ENCODE peak calls at places on chromosome 9, in eight cellular contexts. R is ovary, K is thyroid gland, Z is upper lobe of left lung, E is transverse colon, I is breast epithelium, O is A549, B is uterus. H is an unnamed sample.

GRCh38 chr9:30774326-30774725 is 1610.1 kb upstream of the ACO1 start:
- DNase-seq in R (no peak), K (no peak), Z (no peak), E (no peak), I (no peak), O (no peak), B (no peak), H (no peak)

GRCh38 chr9:134537891-134538520 is 103.6 kb upstream of the COL5A1 start:
- DNase-seq in R (no peak), K (no peak), Z (no peak), E (no peak), I (no peak), O (no peak), B (no peak), H (peak)

GRCh38 chr9:99040911-99041582 is 63.9 kb upstream of the TGFBR1 start:
- DNase-seq in R (no peak), K (no peak), Z (peak), E (no peak), I (no peak), O (no peak), B (no peak), H (no peak)

GRCh38 chr9:92983984-92984589 is 36.8 kb downstream of the FGD3 start:
- DNase-seq in R (no peak), K (no peak), Z (no peak), E (no peak), I (no peak), O (no peak), B (no peak), H (no peak)

GRCh38 chr9:134189167-134189474 is 24.8 kb upstream of the RNU6ATAC start:
- DNase-seq in R (no peak), K (peak), Z (no peak), E (no peak), I (no peak), O (no peak), B (peak), H (peak)

GRCh38 chr9:36074870-36075532 is 38.3 kb downstream of the RECK start:
- DNase-seq in R (peak), K (peak), Z (peak), E (peak), I (peak), O (no peak), B (peak), H (peak)

GRCh38 chr9:81671880-81672280 is 17.5 kb downstream of the TLE1 start:
- DNase-seq in R (peak), K (peak), Z (peak), E (peak), I (no peak), O (no peak), B (peak), H (peak)

GRCh38 chr9:81559741-81560140 is 129.6 kb downstream of the TLE1 start:
- DNase-seq in R (no peak), K (no peak), Z (no peak), E (no peak), I (no peak), O (peak), B (no peak), H (no peak)

GRCh38 chr9:115133649-115134048 is 15.7 kb upstream of the TNC start:
- DNase-seq in R (no peak), K (no peak), Z (no peak), E (no peak), I (no peak), O (no peak), B (no peak), H (no peak)

GRCh38 chr9:124662561-124662960 is 108.5 kb downstream of the NR6A1 start:
- DNase-seq in R (no peak), K (no peak), Z (no peak), E (no peak), I (no peak), O (no peak), B (no peak), H (no peak)

GRCh38 chr9:124661184-124661755 is 109.8 kb downstream of the NR6A1 start:
- DNase-seq in R (no peak), K (no peak), Z (no peak), E (no peak), I (no peak), O (no peak), B (no peak), H (no peak)

GRCh38 chr9:124658165-124659017 is 112.7 kb downstream of the NR6A1 start:
- DNase-seq in R (peak), K (peak), Z (peak), E (peak), I (no peak), O (peak), B (peak), H (peak)

GRCh38 chr9:124659099-124659659 is 111.9 kb downstream of the NR6A1 start:
- DNase-seq in R (peak), K (peak), Z (peak), E (peak), I (peak), O (peak), B (peak), H (peak)

GRCh38 chr9:124660341-124660801 is 110.7 kb downstream of the NR6A1 start:
- DNase-seq in R (no peak), K (no peak), Z (no peak), E (peak), I (no peak), O (no peak), B (no peak), H (no peak)
- TF ChIP-seq POLR2A in R (no peak), K (no peak), Z (no peak), E (peak), I (no peak), O (no peak), B (no peak), H (no peak)

GRCh38 chr9:122106576-122106975 is 13.5 kb upstream of the TTLL11 start:
- DNase-seq in R (no peak), K (no peak), Z (no peak), E (no peak), I (no peak), O (no peak), B (no peak), H (no peak)
- H3K27ac ChIP-seq in R (no peak), K (no peak), Z (no peak), E (peak), I (no peak), O (no peak), B (peak), H (peak)

GRCh38 chr9:120710110-120710981 is 3.9 kb downstream of the MEGF9 start:
- DNase-seq in R (no peak), K (no peak), Z (no peak), E (no peak), I (no peak), O (peak), B (no peak), H (no peak)
- TF ChIP-seq POLR2A in R (no peak), K (peak), Z (peak), E (no peak), I (no peak), O (no peak), B (peak), H (no peak)

GRCh38 chr9:27157086-27157485 is 48.1 kb downstream of the TEK start:
- DNase-seq in R (no peak), K (no peak), Z (no peak), E (no peak), I (no peak), O (no peak), B (no peak), H (no peak)
- H3K27ac ChIP-seq in R (no peak), K (no peak), Z (no peak), E (no peak), I (no peak), O (no peak), B (no peak), H (no peak)